ENCODE peak calls at places on chromosomes 4 and X, in nine cellular contexts. Q, G, L, A, J, K, S, Y and W are unnamed samples.

GRCh38 chrX:154022108-154022507 is 2.4 kb upstream of the IRAK1 start:
- DNase-seq in Q (no peak), G (no peak), L (no peak), A (no peak), J (no peak), K (no peak), S (peak), Y (no peak), W (no peak)

GRCh38 chr4:68407868-68408190 is 39.4 kb upstream of the TMPRSS11E start:
- DNase-seq in Q (no peak), G (peak), L (no peak), A (no peak), J (no peak), K (no peak), S (no peak), Y (no peak), W (no peak)

GRCh38 chr4:87003266-87003665 is 68.5 kb downstream of the AFF1 start:
- DNase-seq in Q (no peak), G (no peak), L (no peak), A (no peak), J (no peak), K (no peak), S (no peak), Y (no peak), W (no peak)

GRCh38 chrX:39935414-39936064 is 162.2 kb downstream of the BCOR start:
- DNase-seq in Q (no peak), G (no peak), L (no peak), A (no peak), J (peak), K (no peak), S (peak), Y (no peak), W (no peak)

GRCh38 chrX:17814557-17814956 is 46.5 kb downstream of the RAI2 start:
- DNase-seq in Q (peak), G (no peak), L (peak), A (peak), J (no peak), K (peak), S (no peak), Y (no peak), W (no peak)

GRCh38 chrX:77668391-77669237 is 117.4 kb downstream of the ATRX start:
- DNase-seq in Q (peak), G (no peak), L (peak), A (peak), J (no peak), K (peak), S (no peak), Y (no peak), W (no peak)

GRCh38 chr4:5708829-5709680 is 696 bp upstream of the EVC2 start:
- DNase-seq in Q (no peak), G (peak), L (peak), A (no peak), J (no peak), K (no peak), S (peak), Y (no peak), W (no peak)

GRCh38 chr4:174880001-174880400 is 38.2 kb upstream of the ADAM29 start:
- DNase-seq in Q (no peak), G (no peak), L (no peak), A (no peak), J (no peak), K (no peak), S (peak), Y (no peak), W (no peak)

GRCh38 chrX:150365953-150366911 is 3.1 kb downstream of the MAMLD1 start:
- DNase-seq in Q (peak), G (peak), L (peak), A (peak), J (no peak), K (peak), S (peak), Y (no peak), W (no peak)

GRCh38 chrX:32480019-32480418 is 731.3 kb downstream of the DMD start:
- DNase-seq in Q (no peak), G (no peak), L (no peak), A (no peak), J (no peak), K (no peak), S (no peak), Y (no peak), W (no peak)

GRCh38 chr4:74934016-74934821 is 1.3 kb downstream of the PARM1 start:
- DNase-seq in Q (peak), G (peak), L (peak), A (peak), J (no peak), K (no peak), S (peak), Y (no peak), W (no peak)

GRCh38 chr4:140059159-140059558 is 94.8 kb downstream of the MAML3 start:
- DNase-seq in Q (no peak), G (no peak), L (no peak), A (no peak), J (no peak), K (no peak), S (no peak), Y (no peak), W (no peak)

GRCh38 chrX:68511255-68511654 is 12.4 kb downstream of the YIPF6 start:
- DNase-seq in Q (peak), G (peak), L (peak), A (peak), J (peak), K (no peak), S (peak), Y (no peak), W (no peak)

GRCh38 chrX:136754641-136755040 is 26.1 kb downstream of the ARHGEF6 start:
- DNase-seq in Q (no peak), G (no peak), L (peak), A (no peak), J (no peak), K (no peak), S (peak), Y (no peak), W (no peak)

GRCh38 chrX:40719218-40719617 is 16.1 kb downstream of the MED14 start:
- DNase-seq in Q (peak), G (no peak), L (peak), A (peak), J (no peak), K (peak), S (no peak), Y (no peak), W (no peak)

GRCh38 chr4:130576218-130576617 is 1480.3 kb downstream of the C4orf33 start:
- DNase-seq in Q (no peak), G (no peak), L (no peak), A (no peak), J (no peak), K (no peak), S (no peak), Y (no peak), W (no peak)

GRCh38 chrX:44742480-44743155 is 101.2 kb upstream of the DUSP21 start:
- DNase-seq in Q (no peak), G (no peak), L (no peak), A (no peak), J (no peak), K (no peak), S (no peak), Y (no peak), W (no peak)

GRCh38 chrX:68834371-68835103 is 5.7 kb downstream of the EFNB1 start:
- DNase-seq in Q (no peak), G (no peak), L (no peak), A (no peak), J (no peak), K (no peak), S (no peak), Y (no peak), W (no peak)

GRCh38 chr4:8198206-8198905 is 734 bp upstream of the SH3TC1 start:
- DNase-seq in Q (no peak), G (no peak), L (no peak), A (no peak), J (no peak), K (no peak), S (no peak), Y (no peak), W (no peak)

GRCh38 chr4:8199594-8200301 is 658 bp downstream of the SH3TC1 start:
- DNase-seq in Q (no peak), G (no peak), L (no peak), A (no peak), J (no peak), K (no peak), S (no peak), Y (no peak), W (no peak)

GRCh38 chr4:8200302-8200975 is 1.3 kb downstream of the SH3TC1 start:
- DNase-seq in Q (no peak), G (no peak), L (no peak), A (peak), J (no peak), K (no peak), S (no peak), Y (no peak), W (peak)

GRCh38 chr4:8197521-8197920 is 1.6 kb upstream of the SH3TC1 start:
- DNase-seq in Q (no peak), G (no peak), L (no peak), A (no peak), J (no peak), K (no peak), S (no peak), Y (no peak), W (no peak)

GRCh38 chr4:8198906-8199593 is at the start of gene SH3TC1:
- DNase-seq in Q (peak), G (no peak), L (peak), A (peak), J (peak), K (peak), S (no peak), Y (peak), W (peak)
- H3K4me3 ChIP-seq in Q (peak), G (no peak), L (no peak), A (peak), J (peak), K (peak), S (no peak), Y (peak), W (peak)

GRCh38 chr4:168097161-168097560 is 4.8 kb downstream of the ANXA10 start:
- DNase-seq in Q (peak), G (no peak), L (no peak), A (peak), J (no peak), K (peak), S (no peak), Y (no peak), W (no peak)
- H3K4me3 ChIP-seq in Q (no peak), G (no peak), L (no peak), A (no peak), J (no peak), K (no peak), S (no peak), Y (no peak), W (no peak)

DNA sequence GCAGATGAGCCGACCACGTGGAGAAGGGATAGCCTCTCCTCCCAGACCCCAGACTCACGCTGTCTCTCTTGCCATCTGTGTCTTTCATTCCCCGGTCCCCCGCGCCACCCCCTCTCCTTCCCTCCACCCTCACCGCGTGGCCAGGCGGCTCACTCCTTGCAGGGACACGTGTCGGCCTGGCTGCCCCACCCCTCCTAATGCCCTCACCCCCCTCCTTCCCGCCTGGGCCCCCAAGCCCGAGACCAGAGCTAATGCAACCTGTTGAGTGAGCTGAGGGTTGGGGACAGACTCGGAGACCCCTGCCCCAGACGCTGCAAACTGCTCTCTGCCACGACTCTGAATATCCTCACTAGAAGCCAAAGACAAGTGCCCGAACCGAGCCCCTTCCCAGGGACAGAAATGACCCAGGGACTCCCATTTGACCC is 1.8 kb downstream of the SLC38A5 start:
- DNase-seq in Q (peak), G (peak), L (no peak), A (no peak), J (no peak), K (no peak), S (peak), Y (no peak), W (no peak)
- H3K4me3 ChIP-seq in Q (peak), G (peak), L (peak), A (peak), J (peak), K (peak), S (peak), Y (peak), W (peak)

DNA sequence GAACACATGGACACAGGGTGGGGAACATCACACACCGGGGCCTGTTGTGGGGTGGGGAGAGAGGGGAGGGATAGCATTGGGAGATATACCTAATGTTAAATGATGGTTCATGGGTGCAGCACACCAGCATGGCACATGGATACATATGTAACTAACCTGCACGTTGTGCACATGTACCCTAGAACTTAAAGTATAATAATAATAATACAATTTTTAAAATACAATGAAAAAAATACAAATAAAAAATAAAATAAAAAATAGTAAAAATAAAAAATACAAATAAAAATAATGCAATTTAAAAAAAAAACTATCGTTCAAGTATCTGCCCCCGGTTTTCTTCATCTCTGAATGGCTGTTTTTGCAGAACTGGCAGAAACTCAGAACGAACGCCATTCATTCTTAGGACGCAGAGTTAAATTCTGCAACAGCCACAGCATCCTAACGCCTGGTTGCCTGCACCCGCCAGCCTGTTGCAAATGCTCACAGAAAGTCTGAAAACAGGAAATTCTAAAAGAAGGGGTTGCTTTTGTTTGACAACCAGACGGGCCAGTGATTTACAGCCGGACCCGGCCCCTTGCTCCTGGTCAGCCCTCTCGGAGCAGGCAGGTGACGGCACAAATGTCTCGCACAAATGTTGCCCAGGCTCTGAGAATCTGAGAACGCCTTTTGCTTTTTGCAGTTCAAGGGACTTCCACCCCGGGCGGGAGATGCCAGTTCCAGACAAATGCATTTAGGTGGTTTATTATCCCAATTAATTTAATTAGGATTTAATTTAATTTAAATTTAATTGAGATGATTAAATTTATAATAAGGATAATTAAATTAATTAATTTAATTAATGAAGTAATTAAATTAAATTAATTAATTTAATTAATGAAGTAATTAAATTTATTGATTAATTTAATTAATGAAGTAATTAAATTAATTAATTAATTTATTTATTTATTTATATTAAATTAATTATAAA is 47.8 kb downstream of the CRLF2 start:
- DNase-seq in Q (peak), G (peak), L (no peak), A (no peak), J (no peak), K (no peak), S (peak), Y (no peak), W (no peak)
- H3K4me3 ChIP-seq in Q (no peak), G (no peak), L (no peak), A (no peak), J (no peak), K (no peak), S (no peak), Y (no peak), W (no peak)

GRCh38 chr4:41026971-41027370 is 187.4 kb downstream of the APBB2 start:
- DNase-seq in Q (no peak), G (no peak), L (no peak), A (no peak), J (no peak), K (no peak), S (no peak), Y (no peak), W (no peak)
- H3K4me3 ChIP-seq in Q (no peak), G (no peak), L (no peak), A (no peak), J (no peak), K (no peak), S (no peak), Y (no peak), W (no peak)

GRCh38 chr4:182380701-182381295 is 137.6 kb downstream of the TENM3 start:
- DNase-seq in Q (no peak), G (no peak), L (peak), A (peak), J (no peak), K (no peak), S (no peak), Y (no peak), W (no peak)
- H3K4me3 ChIP-seq in Q (no peak), G (no peak), L (no peak), A (no peak), J (no peak), K (no peak), S (no peak), Y (no peak), W (no peak)

GRCh38 chrX:57906790-57907189 is 3.5 kb downstream of the ZXDA start:
- DNase-seq in Q (peak), G (no peak), L (peak), A (peak), J (no peak), K (peak), S (no peak), Y (no peak), W (no peak)
- H3K4me3 ChIP-seq in Q (peak), G (peak), L (no peak), A (no peak), J (peak), K (no peak), S (no peak), Y (no peak), W (no peak)

DNA sequence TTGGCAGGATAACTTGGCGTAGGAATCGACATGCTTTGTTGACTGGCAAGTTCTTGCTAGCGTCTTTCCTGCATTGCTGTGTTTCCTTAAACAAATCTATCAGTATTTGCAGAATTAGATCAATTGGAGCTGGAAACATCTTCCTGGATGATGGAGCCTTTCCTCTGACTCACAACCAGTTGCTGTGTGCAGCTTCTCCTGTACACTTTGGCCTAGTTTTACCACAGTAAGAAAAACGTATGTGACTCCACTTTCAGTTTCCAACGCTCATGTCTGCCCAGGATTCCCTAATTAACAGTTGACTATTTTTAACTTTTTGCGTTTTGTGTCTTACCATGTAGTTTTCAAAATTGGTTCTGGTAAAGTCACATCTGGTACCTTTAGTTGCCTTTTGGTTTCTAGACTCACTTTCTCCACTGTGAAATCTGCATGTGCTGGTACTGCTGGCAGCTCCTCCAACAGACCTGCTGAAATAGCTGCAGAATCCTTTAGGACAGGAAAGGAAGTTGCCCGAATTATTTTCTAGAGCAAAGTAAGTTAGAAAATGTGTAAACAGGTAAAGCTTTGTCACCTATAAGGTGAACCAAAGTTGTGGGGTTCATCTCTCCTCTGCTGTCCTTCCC is 553.2 kb upstream of the FAT1 start:
- DNase-seq in Q (peak), G (no peak), L (peak), A (peak), J (no peak), K (peak), S (no peak), Y (no peak), W (no peak)
- H3K4me3 ChIP-seq in Q (no peak), G (no peak), L (peak), A (no peak), J (no peak), K (no peak), S (no peak), Y (no peak), W (no peak)

DNA sequence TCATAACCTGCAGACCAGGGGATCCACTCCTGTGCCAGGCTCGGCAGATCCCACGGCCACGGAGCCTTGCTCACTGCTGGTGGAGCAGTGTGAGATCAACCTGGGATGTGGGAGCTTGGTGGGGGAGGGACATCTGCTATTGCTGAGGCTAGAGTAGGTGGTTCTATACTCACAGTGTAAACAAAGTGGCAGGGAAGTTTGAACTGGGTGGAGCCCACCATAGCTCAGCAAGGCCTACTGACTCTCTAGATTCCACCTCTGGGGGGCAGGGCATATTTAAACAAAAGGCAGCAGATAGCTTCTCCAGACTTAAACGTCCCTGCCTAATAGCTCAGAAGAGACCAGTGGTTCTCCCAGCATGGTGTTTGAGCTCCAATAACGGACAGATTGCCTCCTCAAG is 54.7 kb upstream of the EPHA5 start:
- DNase-seq in Q (no peak), G (no peak), L (no peak), A (no peak), J (no peak), K (no peak), S (no peak), Y (no peak), W (no peak)
- H3K4me3 ChIP-seq in Q (no peak), G (no peak), L (no peak), A (no peak), J (no peak), K (no peak), S (no peak), Y (no peak), W (no peak)

GRCh38 chr4:153759407-153760226 is at the start of gene RNF175:
- DNase-seq in Q (peak), G (peak), L (no peak), A (no peak), J (peak), K (no peak), S (peak), Y (no peak), W (no peak)
- H3K4me3 ChIP-seq in Q (peak), G (peak), L (peak), A (peak), J (peak), K (peak), S (peak), Y (no peak), W (peak)